ENCODE peak calls at places on chromosome 13, in five cellular contexts. One of them, this sample, is unnamed.

GRCh38 chr13:50379584-50379983 is 364.3 kb downstream of the KCNRG start:
- DNase-seq in H9: no peak
- DNase-seq in OCI-LY7: no peak
- DNase-seq in GM10248: no peak
- DNase-seq in left lung: no peak
- DNase-seq in this sample: no peak

GRCh38 chr13:98280176-98280510 is 103.1 kb upstream of the RNF113B start:
- DNase-seq in OCI-LY7: no peak
- DNase-seq in GM10248: no peak
- DNase-seq in H9: no peak
- DNase-seq in left lung: no peak
- DNase-seq in this sample: no peak

GRCh38 chr13:99659234-99659633 is 158.0 kb downstream of the TM9SF2 start:
- DNase-seq in H9: no peak
- DNase-seq in GM10248: no peak
- DNase-seq in left lung: no peak
- DNase-seq in OCI-LY7: no peak
- DNase-seq in this sample: no peak

GRCh38 chr13:109569938-109570711 is 216.3 kb downstream of the IRS2 start:
- DNase-seq in GM10248: peak; percentile 20
- DNase-seq in H9: no peak
- DNase-seq in OCI-LY7: no peak
- DNase-seq in left lung: no peak
- DNase-seq in this sample: peak; percentile 9

GRCh38 chr13:40026174-40026585 is 370.7 kb downstream of the COG6 start:
- DNase-seq in H9: no peak
- DNase-seq in OCI-LY7: no peak
- DNase-seq in left lung: no peak
- DNase-seq in GM10248: peak; percentile 56
- DNase-seq in this sample: peak; percentile 53

GRCh38 chr13:75151081-75151643 is 330.8 kb downstream of the TBC1D4 start:
- DNase-seq in GM10248: no peak
- DNase-seq in left lung: no peak
- DNase-seq in OCI-LY7: no peak
- DNase-seq in H9: no peak
- DNase-seq in this sample: no peak

GRCh38 chr13:24540236-24541126 is 27.9 kb upstream of the PARP4 start:
- DNase-seq in GM10248: peak; percentile 18
- DNase-seq in left lung: no peak
- DNase-seq in OCI-LY7: no peak
- DNase-seq in H9: peak; percentile 82
- DNase-seq in this sample: no peak

GRCh38 chr13:109667754-109668360 is 118.5 kb downstream of the IRS2 start:
- DNase-seq in left lung: no peak
- DNase-seq in OCI-LY7: no peak
- DNase-seq in H9: no peak
- DNase-seq in GM10248: no peak
- DNase-seq in this sample: no peak

GRCh38 chr13:24269803-24270202 is 39.6 kb upstream of the C1QTNF9 start:
- DNase-seq in GM10248: no peak
- DNase-seq in left lung: no peak
- DNase-seq in OCI-LY7: no peak
- DNase-seq in H9: no peak
- DNase-seq in this sample: no peak

GRCh38 chr13:112934075-112934474 is 34.9 kb upstream of the MCF2L start:
- DNase-seq in GM10248: no peak
- DNase-seq in left lung: no peak
- DNase-seq in H9: no peak
- DNase-seq in OCI-LY7: no peak
- DNase-seq in this sample: no peak

GRCh38 chr13:51269039-51269438 is 46.8 kb downstream of the FAM124A start:
- DNase-seq in OCI-LY7: no peak
- DNase-seq in H9: peak; percentile 3
- DNase-seq in GM10248: no peak
- DNase-seq in left lung: no peak
- DNase-seq in this sample: no peak

GRCh38 chr13:113049521-113049941 is 56.1 kb upstream of the F7 start:
- DNase-seq in OCI-LY7: no peak
- DNase-seq in H9: no peak
- DNase-seq in GM10248: no peak
- DNase-seq in left lung: peak; percentile 14
- DNase-seq in this sample: no peak

GRCh38 chr13:107301724-107302374 is 733.9 kb upstream of the ARGLU1 start:
- DNase-seq in GM10248: no peak
- DNase-seq in left lung: no peak
- DNase-seq in H9: peak; percentile 29
- DNase-seq in OCI-LY7: no peak
- DNase-seq in this sample: no peak

GRCh38 chr13:25659091-25659502 is 287.3 kb downstream of the ATP8A2 start:
- DNase-seq in H9: no peak
- DNase-seq in left lung: no peak
- DNase-seq in OCI-LY7: no peak
- DNase-seq in GM10248: no peak
- DNase-seq in this sample: no peak

GRCh38 chr13:68232351-68233130 is 1002.4 kb upstream of the PCDH9 start:
- DNase-seq in GM10248: no peak
- DNase-seq in OCI-LY7: no peak
- DNase-seq in H9: no peak
- DNase-seq in left lung: no peak
- DNase-seq in this sample: no peak

GRCh38 chr13:61751039-61751438 is 335.4 kb upstream of the PCDH20 start:
- DNase-seq in OCI-LY7: no peak
- DNase-seq in H9: no peak
- DNase-seq in left lung: no peak
- DNase-seq in GM10248: no peak
- DNase-seq in this sample: no peak

GRCh38 chr13:112606125-112607001 is 18.4 kb upstream of the TUBGCP3 start:
- DNase-seq in GM10248: peak; percentile 95
- DNase-seq in OCI-LY7: peak; percentile 74
- DNase-seq in left lung: peak; percentile 96
- DNase-seq in H9: peak; percentile 92
- DNase-seq in this sample: peak; percentile 93

GRCh38 chr13:112452380-112453206 is 76.4 kb downstream of the SPACA7 start:
- DNase-seq in left lung: no peak
- DNase-seq in H9: peak; percentile 20
- DNase-seq in GM10248: no peak
- DNase-seq in OCI-LY7: no peak
- DNase-seq in this sample: no peak

GRCh38 chr13:49828452-49828851 is 36.0 kb upstream of the KPNA3 start:
- DNase-seq in OCI-LY7: peak; percentile 32
- DNase-seq in H9: no peak
- DNase-seq in left lung: no peak
- DNase-seq in GM10248: no peak
- DNase-seq in this sample: no peak

GRCh38 chr13:106560791-106561190 is 7.1 kb downstream of the ARGLU1 start:
- DNase-seq in GM10248: no peak
- DNase-seq in OCI-LY7: no peak
- DNase-seq in H9: no peak
- DNase-seq in left lung: no peak
- DNase-seq in this sample: peak; percentile 14

GRCh38 chr13:19586904-19587634 is 25.7 kb upstream of the TPTE2 start:
- DNase-seq in OCI-LY7: peak; percentile 79
- DNase-seq in H9: no peak
- DNase-seq in left lung: peak; percentile 52
- DNase-seq in GM10248: peak; percentile 76
- DNase-seq in this sample: peak; percentile 63

GRCh38 chr13:113647351-113648217 is 10.4 kb downstream of the ATP4B start:
- DNase-seq in GM10248: no peak
- DNase-seq in OCI-LY7: no peak
- DNase-seq in left lung: peak; percentile 93
- DNase-seq in H9: no peak
- DNase-seq in this sample: no peak

GRCh38 chr13:95385808-95386207 is 84.6 kb upstream of the ABCC4 start:
- DNase-seq in left lung: no peak
- DNase-seq in OCI-LY7: no peak
- DNase-seq in H9: no peak
- DNase-seq in GM10248: no peak
- DNase-seq in this sample: no peak

GRCh38 chr13:45658586-45659235 is 43.2 kb upstream of the ERICH6B start:
- DNase-seq in left lung: no peak
- DNase-seq in OCI-LY7: no peak
- DNase-seq in GM10248: no peak
- DNase-seq in H9: no peak
- DNase-seq in this sample: no peak

GRCh38 chr13:35139591-35139990 is 197.5 kb downstream of the NBEA start:
- DNase-seq in left lung: no peak
- DNase-seq in GM10248: no peak
- DNase-seq in OCI-LY7: no peak
- DNase-seq in H9: no peak
- DNase-seq in this sample: no peak

GRCh38 chr13:31424130-31424729 is 224.5 kb downstream of the B3GLCT start:
- DNase-seq in left lung: peak; percentile 72
- DNase-seq in OCI-LY7: peak; percentile 88
- DNase-seq in GM10248: peak; percentile 69
- DNase-seq in H9: peak; percentile 88
- DNase-seq in this sample: peak; percentile 58

GRCh38 chr13:45674908-45675307 is 27.2 kb upstream of the CBY2 start:
- DNase-seq in left lung: no peak
- DNase-seq in OCI-LY7: no peak
- DNase-seq in H9: no peak
- DNase-seq in GM10248: no peak
- DNase-seq in this sample: no peak

GRCh38 chr13:113275387-113275786 is 21.7 kb upstream of the LAMP1 start:
- DNase-seq in H9: peak; percentile 62
- DNase-seq in left lung: no peak
- DNase-seq in OCI-LY7: peak; percentile 40
- DNase-seq in GM10248: no peak
- DNase-seq in this sample: peak; percentile 31

GRCh38 chr13:113736258-113736731 is 22.7 kb upstream of the TMEM255B start:
- DNase-seq in left lung: no peak
- DNase-seq in GM10248: no peak
- DNase-seq in OCI-LY7: no peak
- DNase-seq in H9: no peak
- DNase-seq in this sample: no peak

GRCh38 chr13:91397595-91397994 is 826 bp upstream of the GPC5 start:
- DNase-seq in left lung: no peak
- DNase-seq in OCI-LY7: no peak
- DNase-seq in H9: no peak
- DNase-seq in GM10248: no peak
- DNase-seq in this sample: no peak

GRCh38 chr13:48415516-48415915 is 2.6 kb upstream of the LPAR6 start:
- DNase-seq in OCI-LY7: no peak
- DNase-seq in H9: no peak
- DNase-seq in GM10248: no peak
- DNase-seq in left lung: no peak
- DNase-seq in this sample: no peak
- TF ChIP-seq CTCF in OCI-LY7: no peak
- TF ChIP-seq CTCF in H9: no peak
- TF ChIP-seq CTCF in GM10248: no peak
- TF ChIP-seq CTCF in left lung: no peak
- TF ChIP-seq CTCF in this sample: no peak

GRCh38 chr13:78600317-78600899 is 2.9 kb downstream of the POU4F1 start:
- DNase-seq in OCI-LY7: no peak
- DNase-seq in GM10248: no peak
- DNase-seq in H9: no peak
- DNase-seq in left lung: no peak
- DNase-seq in this sample: no peak

GRCh38 chr13:78596701-78597550 is 6.4 kb downstream of the POU4F1 start:
- DNase-seq in OCI-LY7: no peak
- DNase-seq in H9: peak; percentile 65
- DNase-seq in left lung: no peak
- DNase-seq in GM10248: no peak
- DNase-seq in this sample: no peak

GRCh38 chr13:78599911-78600310 is 3.4 kb downstream of the POU4F1 start:
- DNase-seq in GM10248: no peak
- DNase-seq in left lung: no peak
- DNase-seq in OCI-LY7: no peak
- DNase-seq in H9: no peak
- DNase-seq in this sample: no peak

GRCh38 chr13:78598382-78598781 is 5.0 kb downstream of the POU4F1 start:
- DNase-seq in left lung: no peak
- DNase-seq in GM10248: no peak
- DNase-seq in OCI-LY7: no peak
- DNase-seq in H9: no peak
- DNase-seq in this sample: no peak

DNA sequence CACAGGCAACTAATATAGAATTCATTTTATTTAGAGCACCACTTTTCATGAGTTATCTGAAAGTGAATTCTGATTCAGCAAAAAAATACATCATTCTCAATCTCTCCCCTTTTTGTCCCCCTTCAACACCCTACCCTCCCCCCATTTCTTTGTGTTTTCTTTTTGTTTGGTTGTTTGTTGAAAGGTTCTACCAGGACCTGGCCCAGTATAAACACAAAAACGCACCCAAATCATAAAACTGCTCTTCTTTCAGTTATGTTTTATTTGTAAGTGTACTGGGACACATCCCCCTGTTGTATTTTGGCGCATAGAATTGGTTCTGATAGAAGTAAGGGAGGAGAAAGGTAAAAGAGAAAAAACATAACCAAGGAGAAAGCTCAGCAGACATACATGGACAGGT is 4.4 kb downstream of the POU4F1 start:
- DNase-seq in GM10248: no peak
- DNase-seq in OCI-LY7: no peak
- DNase-seq in left lung: no peak
- DNase-seq in H9: no peak
- DNase-seq in this sample: no peak
- TF ChIP-seq CTCF in GM10248: no peak
- TF ChIP-seq CTCF in OCI-LY7: no peak
- TF ChIP-seq CTCF in left lung: no peak
- TF ChIP-seq CTCF in H9: no peak
- TF ChIP-seq CTCF in this sample: no peak

GRCh38 chr13:89951341-89951740 is 1396.1 kb upstream of the MIR17HG start:
- DNase-seq in GM10248: no peak
- DNase-seq in left lung: no peak
- DNase-seq in H9: no peak
- DNase-seq in OCI-LY7: no peak
- DNase-seq in this sample: no peak
- TF ChIP-seq CTCF in GM10248: no peak
- TF ChIP-seq CTCF in left lung: no peak
- TF ChIP-seq CTCF in H9: no peak
- TF ChIP-seq CTCF in OCI-LY7: no peak
- TF ChIP-seq CTCF in this sample: no peak

DNA sequence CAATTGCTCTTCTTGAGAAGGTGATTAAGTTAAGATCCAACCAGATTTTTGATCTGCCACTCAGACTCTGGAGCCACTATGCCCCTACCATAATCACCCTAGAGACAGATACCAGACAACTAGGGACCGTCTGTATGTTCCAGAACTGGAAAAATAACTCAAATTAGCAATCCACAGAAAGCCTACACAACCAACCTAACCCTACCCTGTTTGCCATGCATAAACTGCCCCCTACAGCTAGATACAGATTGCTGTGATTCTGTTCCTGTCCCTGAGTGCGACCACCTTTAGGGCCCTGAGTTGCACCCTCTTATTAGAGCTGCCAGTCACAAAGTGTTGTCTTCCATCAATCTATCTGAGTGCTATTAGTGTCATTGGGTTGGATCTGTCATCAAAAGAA is 929.8 kb upstream of the SLITRK1 start:
- DNase-seq in H9: no peak
- DNase-seq in GM10248: no peak
- DNase-seq in left lung: no peak
- DNase-seq in OCI-LY7: no peak
- DNase-seq in this sample: no peak
- TF ChIP-seq CTCF in H9: peak; percentile 28
- TF ChIP-seq CTCF in GM10248: no peak
- TF ChIP-seq CTCF in left lung: no peak
- TF ChIP-seq CTCF in OCI-LY7: no peak
- TF ChIP-seq CTCF in this sample: no peak

This sample was measured in GM13977.